ENCODE peak calls at places on chromosomes 5 and 9, in seven cellular contexts. S is NCI-H1092, K is GM13977, P is bronchial epithelial cell, N is SHP77, Q is GM10248, E is B cell. Y is an unnamed sample.

GRCh38 chr5:151740958-151741373 is 17.5 kb downstream of the ATOX1 start:
- DNase-seq in E (no peak), S (no peak), Q (no peak), K (no peak), P (peak; percentile 76), N (no peak), Y (no peak)

GRCh38 chr9:129685220-129685932 is 19.9 kb downstream of the PRRX2 start:
- DNase-seq in N (no peak), P (peak; percentile 94), Q (no peak), E (no peak), K (no peak), S (no peak), Y (no peak)

GRCh38 chr9:129338701-129339445 is 160.8 kb upstream of the IER5L start:
- DNase-seq in N (no peak), P (no peak), S (no peak), K (no peak), E (no peak), Q (no peak), Y (no peak)

GRCh38 chr9:110030632-110031031 is 177.3 kb downstream of the C9orf152 start:
- DNase-seq in Q (no peak), E (no peak), P (peak; percentile 84), K (no peak), S (no peak), N (no peak), Y (no peak)

GRCh38 chr9:95515272-95516113 is 1.3 kb downstream of the PTCH1 start:
- DNase-seq in E (peak; percentile 30), Q (peak; percentile 34), K (peak; percentile 45), N (peak; percentile 27), S (peak; percentile 50), P (no peak), Y (peak; percentile 10)

GRCh38 chr9:33440609-33441008 is 6.8 kb downstream of the AQP3 start:
- DNase-seq in N (no peak), K (no peak), P (no peak), Q (no peak), E (no peak), S (no peak), Y (no peak)

GRCh38 chr9:120876842-120877240 is at the start of gene PHF19:
- DNase-seq in K (no peak), Q (peak; percentile 57), P (no peak), N (peak; percentile 76), S (peak; percentile 40), E (no peak), Y (no peak)

GRCh38 chr5:12707560-12707959 is 803.3 kb upstream of the CTNND2 start:
- DNase-seq in Q (no peak), N (no peak), S (no peak), P (no peak), K (no peak), E (no peak), Y (no peak)

GRCh38 chr9:7171461-7171860 is 413.7 kb downstream of the KDM4C start:
- DNase-seq in K (no peak), P (no peak), S (no peak), N (no peak), Q (no peak), E (no peak), Y (no peak)

GRCh38 chr5:107542831-107543231 is 127.9 kb downstream of the EFNA5 start:
- DNase-seq in E (no peak), K (no peak), S (no peak), N (peak; percentile 78), Q (no peak), P (peak; percentile 81), Y (peak; percentile 45)

GRCh38 chr9:33524431-33524947 is 438 bp downstream of the ANKRD18B start:
- DNase-seq in E (no peak), K (peak; percentile 12), N (no peak), Q (peak; percentile 9), P (no peak), S (no peak), Y (peak; percentile 34)

GRCh38 chr9:87406545-87407166 is 91.0 kb upstream of the DAPK1 start:
- DNase-seq in Q (no peak), E (no peak), S (no peak), N (no peak), K (no peak), P (peak; percentile 10), Y (no peak)

GRCh38 chr5:137714494-137714893 is 21.4 kb downstream of the KLHL3 start:
- DNase-seq in N (no peak), Q (no peak), P (no peak), E (no peak), K (no peak), S (no peak), Y (no peak)

GRCh38 chr5:132065351-132065937 is 5.0 kb downstream of the IL3 start:
- DNase-seq in E (no peak), N (peak; percentile 60), P (peak; percentile 63), K (peak; percentile 74), Q (peak; percentile 79), S (no peak), Y (peak; percentile 44)

GRCh38 chr5:72110401-72111013 is 3.2 kb downstream of the MAP1B start:
- DNase-seq in K (no peak), S (no peak), Q (no peak), E (no peak), N (no peak), P (no peak), Y (no peak)

GRCh38 chr5:36641416-36641815 is 35.0 kb downstream of the SLC1A3 start:
- DNase-seq in K (no peak), Q (no peak), E (no peak), P (no peak), N (no peak), S (no peak), Y (no peak)

GRCh38 chr5:83133797-83134196 is 56.5 kb downstream of the XRCC4 start:
- DNase-seq in P (no peak), K (no peak), S (no peak), E (no peak), N (no peak), Q (no peak), Y (no peak)

GRCh38 chr5:116626272-116626723 is 51.7 kb upstream of the SEMA6A start:
- DNase-seq in S (peak; percentile 61), K (no peak), P (peak; percentile 67), Q (no peak), E (no peak), N (peak; percentile 48), Y (peak; percentile 69)

GRCh38 chr5:114857951-114858401 is 311.7 kb downstream of the TRIM36 start:
- DNase-seq in E (no peak), P (no peak), N (peak; percentile 64), Q (no peak), S (no peak), K (no peak), Y (no peak)

GRCh38 chr9:110578896-110579752 is at the start of gene SVEP1:
- DNase-seq in S (no peak), E (no peak), P (peak; percentile 51), Q (no peak), N (no peak), K (peak; percentile 11), Y (no peak)

GRCh38 chr9:134640491-134641172 is 971 bp upstream of the COL5A1 start:
- DNase-seq in Q (no peak), P (no peak), S (no peak), E (no peak), K (no peak), N (no peak), Y (no peak)

GRCh38 chr9:107491081-107492053 is 1.8 kb upstream of the KLF4 start:
- DNase-seq in K (no peak), P (no peak), S (peak; percentile 17), Q (no peak), N (no peak), E (no peak), Y (peak; percentile 34)

GRCh38 chr9:132946624-132947295 is 2.3 kb upstream of the TSC1 start:
- DNase-seq in N (peak; percentile 5), K (no peak), P (peak; percentile 37), S (no peak), Q (no peak), E (no peak), Y (no peak)

GRCh38 chr5:115634343-115635132 is 8.7 kb upstream of the TMED7 start:
- DNase-seq in N (peak; percentile 78), E (peak; percentile 86), S (peak; percentile 57), Q (peak; percentile 76), P (peak; percentile 64), K (peak; percentile 76), Y (peak; percentile 67)

GRCh38 chr9:95516736-95517558 is at the start of gene PTCH1:
- DNase-seq in S (peak; percentile 25), P (peak; percentile 30), K (peak; percentile 47), Q (peak; percentile 42), E (peak; percentile 35), N (no peak), Y (no peak)

GRCh38 chr5:36875051-36875788 is 1.3 kb upstream of the NIPBL start:
- DNase-seq in Q (no peak), S (no peak), K (peak; percentile 32), P (no peak), N (peak; percentile 25), E (peak; percentile 49), Y (no peak)

GRCh38 chr5:42001673-42002072 is 76.6 kb downstream of the FBXO4 start:
- DNase-seq in P (no peak), E (no peak), Q (no peak), K (no peak), S (no peak), N (no peak), Y (no peak)

GRCh38 chr9:3385871-3386270 is 139.9 kb downstream of the RFX3 start:
- DNase-seq in P (no peak), K (peak; percentile 25), N (no peak), E (no peak), S (no peak), Q (peak; percentile 32), Y (no peak)

GRCh38 chr5:172007153-172007794 is 836 bp upstream of the FBXW11 start:
- DNase-seq in S (no peak), N (no peak), K (no peak), E (no peak), P (peak; percentile 28), Q (no peak), Y (no peak)

GRCh38 chr9:11871832-11872231 is 821.4 kb upstream of the TYRP1 start:
- DNase-seq in S (peak; percentile 21), P (no peak), Q (no peak), N (no peak), E (no peak), K (no peak), Y (no peak)

GRCh38 chr5:61806491-61807020 is 474.5 kb downstream of the ZSWIM6 start:
- DNase-seq in E (no peak), Q (no peak), S (no peak), N (no peak), P (peak; percentile 15), K (no peak), Y (no peak)

GRCh38 chr5:513216-514100 is 10.8 kb downstream of the SLC9A3 start:
- DNase-seq in P (no peak), Q (no peak), N (no peak), E (no peak), S (no peak), K (no peak), Y (no peak)

GRCh38 chr5:120464627-120465280 is 654 bp downstream of the PRR16 start:
- DNase-seq in N (peak; percentile 35), E (no peak), K (peak; percentile 19), S (no peak), P (no peak), Q (peak; percentile 24), Y (no peak)

GRCh38 chr9:96599298-96599697 is 20.3 kb downstream of the CDC14B start:
- DNase-seq in Q (no peak), N (no peak), S (no peak), E (no peak), K (no peak), P (no peak), Y (no peak)

GRCh38 chr9:126957687-126958053 is 43.1 kb downstream of the RALGPS1 start:
- DNase-seq in Q (no peak), S (no peak), P (peak; percentile 81), E (no peak), N (no peak), K (no peak), Y (no peak)

GRCh38 chr9:75788006-75788634 is 102.4 kb upstream of the PCSK5 start:
- DNase-seq in P (no peak), K (no peak), N (no peak), Q (no peak), E (no peak), S (no peak), Y (no peak)

GRCh38 chr5:68374770-68375518 is 159.4 kb downstream of the PIK3R1 start:
- DNase-seq in P (peak; percentile 11), Q (no peak), S (no peak), K (no peak), E (no peak), N (no peak), Y (no peak)

Y was measured in NCI-H2029.